ENCODE peak calls at places on chromosomes 2 and 18, in six cellular contexts. D is GM12878, M is H1, G is GM12891, T is K562, X is HepG2. K is an unnamed sample.

GRCh38 chr2:133776936-133777587 is 208.8 kb upstream of the NCKAP5 start:
- DNase-seq in D (no peak), M (no peak), G (no peak), T (no peak), X (no peak), K (no peak)

GRCh38 chr2:198444800-198445287 is 640.5 kb downstream of the PLCL1 start:
- DNase-seq in D (no peak), M (no peak), G (no peak), T (no peak), X (no peak), K (no peak)

GRCh38 chr2:20241973-20242726 is 17.2 kb upstream of the SDC1 start:
- DNase-seq in D (no peak), M (peak), G (no peak), T (peak), X (no peak), K (no peak)

GRCh38 chr2:158635961-158636601 is 159.0 kb upstream of the DAPL1 start:
- DNase-seq in D (no peak), M (no peak), G (no peak), T (no peak), X (no peak), K (no peak)

GRCh38 chr2:219350215-219350937 is 17.8 kb upstream of the RESP18 start:
- DNase-seq in D (no peak), M (no peak), G (no peak), T (no peak), X (no peak), K (no peak)

GRCh38 chr2:158512323-158512722 is 55.6 kb downstream of the PKP4 start:
- DNase-seq in D (no peak), M (no peak), G (no peak), T (no peak), X (no peak), K (no peak)

GRCh38 chr2:200310545-200310971 is 4.1 kb downstream of the SPATS2L start:
- DNase-seq in D (no peak), M (no peak), G (no peak), T (no peak), X (no peak), K (no peak)

GRCh38 chr18:8349608-8350323 is 259.5 kb upstream of the RAB12 start:
- DNase-seq in D (no peak), M (no peak), G (no peak), T (no peak), X (peak), K (no peak)

GRCh38 chr2:141697035-141697434 is 433.8 kb downstream of the LRP1B start:
- DNase-seq in D (no peak), M (no peak), G (no peak), T (no peak), X (no peak), K (no peak)

GRCh38 chr18:76446746-76447267 is 48.2 kb downstream of the ZNF516 start:
- DNase-seq in D (no peak), M (no peak), G (no peak), T (no peak), X (no peak), K (no peak)

GRCh38 chr2:127195140-127196074 is 24.7 kb downstream of the CYP27C1 start:
- DNase-seq in D (no peak), M (no peak), G (no peak), T (no peak), X (no peak), K (no peak)

GRCh38 chr2:237645261-237645660 is 17.9 kb downstream of the LRRFIP1 start:
- DNase-seq in D (no peak), M (no peak), G (no peak), T (no peak), X (no peak), K (no peak)

GRCh38 chr2:143128681-143129580 is at the start of gene ARHGAP15:
- DNase-seq in D (peak), M (no peak), G (peak), T (no peak), X (no peak), K (peak)

GRCh38 chr18:31741096-31741735 is 19.5 kb downstream of the SLC25A52 start:
- DNase-seq in D (peak), M (peak), G (no peak), T (peak), X (peak), K (no peak)

GRCh38 chr2:70494283-70494886 is 59.2 kb downstream of the TGFA start:
- DNase-seq in D (no peak), M (no peak), G (no peak), T (no peak), X (no peak), K (no peak)

GRCh38 chr2:141900826-141901225 is 230.0 kb downstream of the LRP1B start:
- DNase-seq in D (no peak), M (no peak), G (no peak), T (no peak), X (no peak), K (no peak)

GRCh38 chr18:62739911-62740310 is 24.6 kb downstream of the PHLPP1 start:
- DNase-seq in D (no peak), M (no peak), G (no peak), T (no peak), X (no peak), K (no peak)

GRCh38 chr2:45331034-45331786 is 279.9 kb downstream of the SRBD1 start:
- DNase-seq in D (no peak), M (no peak), G (no peak), T (no peak), X (peak), K (no peak)

GRCh38 chr2:30266051-30266621 is 34.8 kb downstream of the LBH start:
- DNase-seq in D (no peak), M (no peak), G (no peak), T (no peak), X (no peak), K (no peak)

GRCh38 chr2:126381081-126381480 is 274.9 kb upstream of the GYPC start:
- DNase-seq in D (no peak), M (no peak), G (no peak), T (no peak), X (no peak), K (no peak)

GRCh38 chr2:158923180-158923594 is 45.3 kb upstream of the TANC1 start:
- DNase-seq in D (no peak), M (peak), G (no peak), T (no peak), X (no peak), K (no peak)

GRCh38 chr2:157839822-157840221 is 36.3 kb downstream of the ACVR1 start:
- DNase-seq in D (no peak), M (no peak), G (no peak), T (no peak), X (no peak), K (no peak)

GRCh38 chr2:142716463-142717242 is 160.8 kb upstream of the KYNU start:
- DNase-seq in D (no peak), M (peak), G (no peak), T (no peak), X (no peak), K (no peak)

GRCh38 chr2:95029898-95030341 is 4.4 kb downstream of the MAL start:
- DNase-seq in D (no peak), M (no peak), G (no peak), T (no peak), X (no peak), K (no peak)

DNA sequence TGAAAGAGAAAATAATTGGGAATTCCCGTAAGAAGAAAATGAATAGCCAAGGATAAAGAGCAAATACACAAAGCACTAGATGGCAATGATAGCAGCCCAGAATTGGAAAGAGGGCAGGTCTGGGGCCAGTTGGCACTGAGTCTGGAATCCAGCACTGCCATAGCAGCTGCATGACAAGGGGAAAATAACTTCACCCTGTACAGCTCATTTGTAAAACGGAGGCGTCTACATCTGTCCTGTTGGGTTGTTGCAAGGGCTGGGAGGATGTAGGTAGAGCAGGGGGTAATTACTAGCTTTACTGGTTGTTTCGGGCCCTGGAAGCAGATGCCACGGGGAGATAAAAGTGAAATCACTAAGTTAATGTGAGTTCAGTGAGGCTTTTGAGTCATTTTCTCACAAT is 110.0 kb upstream of the RASGRP3 start:
- DNase-seq in D (no peak), M (no peak), G (no peak), T (no peak), X (no peak), K (no peak)
- TF ChIP-seq POLR2A in D (no peak), M (no peak), G (no peak), T (no peak), X (no peak), K (no peak)

GRCh38 chr2:27828305-27828704 is 56.8 kb downstream of the MRPL33 start:
- DNase-seq in D (no peak), M (no peak), G (no peak), T (no peak), X (no peak), K (no peak)
- TF ChIP-seq TAF1 in D (no peak), M (no peak), G (no peak), T (no peak), X (no peak), K (no peak)

DNA sequence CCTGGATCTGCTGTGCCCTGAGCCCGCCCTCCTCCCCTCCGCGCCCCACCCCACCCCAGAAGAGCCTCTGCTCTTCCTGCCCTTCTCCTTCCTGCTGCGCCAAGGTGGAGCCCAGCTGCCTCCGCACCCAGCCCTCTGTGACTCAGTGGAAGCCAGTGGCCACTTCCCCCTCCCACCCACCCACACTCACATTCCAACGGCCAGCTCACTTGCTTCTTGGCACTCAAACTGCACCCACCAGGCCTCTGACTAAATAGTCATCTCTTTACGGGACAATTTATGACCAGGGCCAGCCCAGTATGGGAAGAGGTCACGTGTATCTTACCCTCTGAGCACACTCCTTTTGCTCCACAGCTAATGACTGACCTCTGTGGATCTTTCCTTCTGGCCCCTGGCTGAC is 150.4 kb upstream of the SLC1A4 start:
- DNase-seq in D (no peak), M (no peak), G (no peak), T (no peak), X (no peak), K (no peak)
- TF ChIP-seq POLR2AphosphoS5 in D (no peak), M (no peak), G (no peak), T (no peak), X (no peak), K (no peak)

GRCh38 chr18:21739604-21740473 is 753 bp upstream of the MIB1 start:
- DNase-seq in D (no peak), M (no peak), G (no peak), T (peak), X (no peak), K (no peak)

GRCh38 chr18:21742323-21742687 is 1.7 kb downstream of the MIB1 start:
- DNase-seq in D (no peak), M (no peak), G (no peak), T (no peak), X (no peak), K (no peak)

GRCh38 chr18:21741511-21742322 is 1.1 kb downstream of the MIB1 start:
- DNase-seq in D (no peak), M (peak), G (no peak), T (no peak), X (no peak), K (no peak)

GRCh38 chr18:21740474-21740723 is 193 bp upstream of the MIB1 start:
- DNase-seq in D (no peak), M (no peak), G (peak), T (peak), X (peak), K (peak)

GRCh38 chr18:21740724-21741510 is at the start of gene MIB1:
- DNase-seq in D (peak), M (peak), G (peak), T (peak), X (no peak), K (peak)
- TF ChIP-seq POLR2A in D (peak), M (peak), G (peak), T (peak), X (peak), K (peak)

DNA sequence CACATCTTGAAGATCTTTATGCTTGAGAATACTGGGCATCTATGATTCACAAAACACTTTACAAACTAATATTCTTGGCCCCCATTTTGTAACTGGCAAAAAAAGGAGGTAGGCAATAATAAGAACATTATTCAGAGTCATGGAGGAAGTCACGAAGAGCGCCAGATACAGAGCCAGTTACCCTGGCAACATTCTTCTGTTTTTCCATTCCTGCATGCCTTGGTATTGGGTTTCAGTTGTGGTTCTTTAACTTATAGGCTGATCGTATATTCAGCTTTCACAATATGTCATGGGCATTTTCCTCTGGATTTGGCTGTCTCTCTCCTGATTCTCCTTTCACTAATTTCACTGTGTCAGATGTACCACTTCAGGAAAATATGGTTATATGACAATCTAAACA is 234.7 kb downstream of the HRH4 start:
- DNase-seq in D (no peak), M (no peak), G (no peak), T (no peak), X (no peak), K (no peak)
- TF ChIP-seq TAF1 in D (no peak), M (no peak), G (no peak), T (no peak), X (no peak), K (no peak)

GRCh38 chr2:101087638-101088037 is 63.5 kb downstream of the TBC1D8 start:
- DNase-seq in D (no peak), M (no peak), G (no peak), T (no peak), X (no peak), K (no peak)
- TF ChIP-seq POLR2AphosphoS5 in D (no peak), M (no peak), G (no peak), T (no peak), X (no peak), K (no peak)